ENCODE peak calls at places on chromosomes 12 and 14, in four cellular contexts. H is A673, T is cardiac muscle cell, O is Caco-2. E is an unnamed sample.

GRCh38 chr12:22518067-22518719 is 26.1 kb downstream of the C2CD5 start:
- DNase-seq in H (no peak), O (no peak), T (no peak), E (no peak)

GRCh38 chr12:18706798-18707197 is 31.0 kb downstream of the PLCZ1 start:
- DNase-seq in T (no peak), H (no peak), O (no peak), E (no peak)

GRCh38 chr12:95874452-95874851 is 15.7 kb downstream of the SNRPF start:
- DNase-seq in H (no peak), T (no peak), O (no peak), E (no peak)

GRCh38 chr14:82045339-82045738 is 511.7 kb upstream of the SEL1L start:
- DNase-seq in O (no peak), H (no peak), T (no peak), E (no peak)

GRCh38 chr12:45726594-45727300 is 2.8 kb upstream of the ARID2 start:
- DNase-seq in T (peak; percentile 58), O (peak; percentile 67), H (peak; percentile 51), E (no peak)

GRCh38 chr12:26018926-26019325 is 60.4 kb downstream of the RASSF8 start:
- DNase-seq in O (no peak), T (no peak), H (no peak), E (no peak)

GRCh38 chr14:98754343-98755025 is 517.5 kb downstream of the BCL11B start:
- DNase-seq in O (no peak), T (no peak), H (peak; percentile 3), E (no peak)

GRCh38 chr12:25644964-25645363 is 91.9 kb upstream of the LMNTD1 start:
- DNase-seq in O (no peak), T (no peak), H (no peak), E (no peak)

GRCh38 chr14:35342160-35343010 is 50.2 kb downstream of the PSMA6 start:
- DNase-seq in H (no peak), T (peak; percentile 27), O (no peak), E (no peak)

GRCh38 chr12:107461222-107461980 is 224.2 kb upstream of the PWP1 start:
- DNase-seq in O (no peak), T (no peak), H (peak; percentile 52), E (no peak)

GRCh38 chr12:62481843-62482540 is 15.4 kb downstream of the MON2 start:
- DNase-seq in O (no peak), H (no peak), T (no peak), E (no peak)

DNA sequence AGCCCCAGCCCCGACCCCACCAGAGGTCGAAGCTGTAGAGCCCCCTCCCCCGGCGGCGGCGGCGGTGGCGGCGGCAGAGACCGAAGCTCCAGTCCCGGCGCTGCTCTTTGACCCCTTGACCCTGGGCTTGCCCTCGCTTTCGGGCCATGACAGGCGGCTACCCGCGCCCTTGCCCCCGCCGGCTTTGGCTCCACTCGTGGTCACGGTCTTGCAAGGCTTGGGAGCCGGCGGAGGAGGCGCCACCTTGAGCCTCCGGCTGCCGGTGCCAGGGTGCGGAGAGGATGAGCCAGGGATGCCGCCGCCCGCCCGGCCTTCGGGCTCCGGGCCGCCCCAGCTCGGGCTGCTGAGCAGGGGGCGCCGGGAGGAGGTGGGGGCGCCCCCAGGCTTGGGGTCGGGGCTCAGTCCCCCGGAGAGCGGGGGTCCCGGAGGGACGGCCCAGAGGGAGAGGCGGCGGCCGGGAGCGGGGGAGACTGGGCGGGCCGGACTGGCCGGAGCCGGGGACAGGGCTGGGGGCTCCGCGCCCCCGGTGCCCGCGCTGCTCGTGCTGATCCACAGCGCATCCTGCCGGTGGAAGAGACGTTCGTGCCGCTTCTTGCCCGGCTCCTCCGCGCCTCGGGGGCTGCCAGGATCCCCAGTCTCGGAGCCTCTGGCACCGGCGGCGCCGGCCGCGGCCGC is 938 bp downstream of the AGAP2 start:
- DNase-seq in O (peak; percentile 33), T (peak; percentile 43), H (peak; percentile 60), E (no peak)
- H3K4me3 ChIP-seq in O (peak overlapping the region; percentile 33), T (peak overlapping the region; percentile 24), H (peak overlapping the region; percentile 62), E (peak overlapping the region; percentile 40)

GRCh38 chr14:102827716-102828115 is 50.5 kb downstream of the TRAF3 start:
- DNase-seq in O (no peak), T (no peak), H (no peak), E (no peak)
- H3K4me1 ChIP-seq in O (no peaks in the 10 kb centered on the region), T (peaks cover 21% of the 10 kb centered on the region), H (peaks cover 6% of the 10 kb centered on the region), E (peaks cover 6% of the 10 kb centered on the region)

GRCh38 chr12:106098691-106099200 is 40.0 kb downstream of the NUAK1 start:
- DNase-seq in H (peak; percentile 42), O (peak; percentile 34), T (no peak), E (no peak)

GRCh38 chr12:106096376-106096775 is 42.4 kb downstream of the NUAK1 start:
- DNase-seq in O (no peak), T (no peak), H (no peak), E (no peak)

GRCh38 chr12:106094304-106094703 is 44.5 kb downstream of the NUAK1 start:
- DNase-seq in O (no peak), T (no peak), H (no peak), E (no peak)

GRCh38 chr12:106093246-106093645 is 45.5 kb downstream of the NUAK1 start:
- DNase-seq in T (no peak), O (no peak), H (no peak), E (no peak)

DNA sequence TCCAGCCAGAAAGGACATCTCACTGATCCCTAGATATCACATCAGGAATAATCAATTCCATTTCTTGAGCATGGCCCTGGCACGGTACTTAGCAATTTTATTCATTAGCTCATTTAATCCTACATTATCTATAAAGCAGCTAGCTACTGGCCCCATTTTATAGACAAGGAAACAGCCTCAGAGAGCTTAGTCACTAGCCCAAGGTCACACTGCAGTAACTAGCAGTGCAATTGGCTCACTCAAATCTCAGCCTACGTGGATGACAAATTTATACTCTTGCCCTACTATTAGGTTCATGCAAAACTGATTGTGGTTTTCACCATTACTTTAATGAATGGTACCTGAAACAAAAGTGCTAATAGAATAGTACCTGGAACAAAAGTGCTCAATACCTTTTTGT is 41.7 kb downstream of the NUAK1 start:
- DNase-seq in T (no peak), O (no peak), H (no peak), E (no peak)
- H3K4me3 ChIP-seq in T (no peak overlapping the region), O (no peak overlapping the region), H (no peak overlapping the region), E (no peak overlapping the region)

DNA sequence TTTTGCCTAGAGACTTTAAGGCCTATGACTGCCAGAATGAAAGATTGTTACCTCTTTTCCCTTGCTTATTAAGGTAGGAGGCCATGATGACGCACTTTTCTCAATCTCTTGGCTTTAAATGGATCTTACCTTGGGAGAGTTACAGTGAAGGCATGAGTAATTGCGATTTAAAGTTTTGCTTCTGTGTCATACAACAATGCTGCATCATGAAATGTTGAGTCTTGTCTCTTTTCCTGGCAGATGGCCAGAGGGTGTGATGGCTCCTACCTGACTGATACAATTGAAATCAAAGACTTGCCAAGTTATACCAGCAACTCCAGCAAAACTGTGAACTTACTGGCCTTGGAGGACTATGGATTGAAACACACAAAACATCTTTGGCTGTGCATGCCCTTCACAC is 17.2 kb upstream of the LRRK2 start:
- DNase-seq in T (no peak), O (no peak), H (no peak), E (no peak)
- H3K4me1 ChIP-seq in T (no peaks in the 10 kb centered on the region), O (no peaks in the 10 kb centered on the region), H (no peaks in the 10 kb centered on the region), E (no peaks in the 10 kb centered on the region)

DNA sequence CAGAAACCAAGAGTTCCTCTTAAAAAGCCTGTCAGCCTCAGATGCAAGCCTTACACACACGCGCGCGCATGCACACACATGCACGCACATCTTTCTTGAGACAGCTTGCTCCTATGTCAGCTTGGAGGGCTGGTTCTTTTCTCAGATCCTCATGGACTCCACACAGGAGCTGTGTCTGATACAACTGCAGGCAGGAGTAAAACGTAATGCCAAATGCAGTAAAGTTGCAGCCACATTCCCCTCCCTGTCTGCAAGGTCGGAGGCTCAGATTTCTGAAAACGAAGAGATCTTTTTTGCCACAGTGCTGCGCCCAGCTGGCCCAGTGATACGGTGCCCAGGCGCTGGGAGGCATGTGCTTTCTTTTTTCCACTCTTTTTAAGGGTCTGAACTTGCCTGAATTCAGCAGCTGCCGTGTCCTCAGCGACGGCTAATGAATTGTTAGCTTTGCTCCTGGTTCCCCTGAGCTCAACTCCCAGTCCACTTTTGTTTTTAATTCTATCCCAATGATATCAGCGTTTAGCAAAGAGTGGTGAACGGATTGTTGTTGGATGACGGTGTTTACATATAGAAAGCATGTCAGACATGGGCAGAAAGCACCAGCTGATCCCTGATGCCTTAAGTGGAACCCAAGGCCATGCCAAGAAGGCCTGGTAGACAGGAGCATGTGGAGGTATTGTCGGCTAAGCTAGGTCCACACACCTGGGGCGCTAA is 72.9 kb upstream of the FOXN3 start:
- DNase-seq in T (no peak), H (no peak), O (no peak), E (no peak)
- H3K4me3 ChIP-seq in T (no peak overlapping the region), H (no peak overlapping the region), O (no peak overlapping the region), E (no peak overlapping the region)

DNA sequence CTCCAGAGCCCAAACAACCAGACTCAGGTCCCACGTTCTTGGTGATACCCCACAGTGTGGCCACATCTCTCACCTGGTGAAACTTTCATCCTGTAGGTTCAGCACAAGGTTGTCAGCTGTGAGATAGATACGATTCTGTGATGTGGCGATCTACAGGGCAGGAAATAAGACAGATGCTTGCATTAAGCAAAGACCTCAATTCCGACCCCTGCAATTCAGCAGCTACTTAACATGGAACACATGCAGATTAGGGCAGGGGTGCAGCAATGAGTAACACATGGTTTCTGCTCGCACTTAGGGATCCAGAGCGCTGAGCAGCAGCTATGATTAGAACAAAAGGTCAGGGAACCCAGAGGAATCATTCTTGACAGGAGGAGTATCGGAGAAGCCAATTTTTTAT is 4.1 kb downstream of the PHB2 start:
- DNase-seq in O (no peak), T (no peak), H (no peak), E (no peak)
- H3K4me1 ChIP-seq in O (peaks cover 33% of the 10 kb centered on the region), T (peaks cover 20% of the 10 kb centered on the region), H (peaks cover 52% of the 10 kb centered on the region), E (peaks cover 4% of the 10 kb centered on the region)

GRCh38 chr14:75247286-75247922 is 31.2 kb upstream of the FOS start:
- DNase-seq in H (peak; percentile 51), T (no peak), O (no peak), E (no peak)

GRCh38 chr14:75244121-75244520 is 34.5 kb upstream of the FOS start:
- DNase-seq in H (no peak), T (no peak), O (no peak), E (no peak)

GRCh38 chr14:75247939-75248338 is 30.7 kb upstream of the FOS start:
- DNase-seq in O (no peak), T (no peak), H (no peak), E (no peak)

GRCh38 chr14:75249251-75249957 is 29.2 kb upstream of the FOS start:
- DNase-seq in H (no peak), O (no peak), T (peak; percentile 32), E (no peak)

GRCh38 chr14:75246546-75247285 is 31.9 kb upstream of the FOS start:
- DNase-seq in O (peak; percentile 27), T (no peak), H (no peak), E (no peak)
- H3K4me3 ChIP-seq in O (no peak overlapping the region), T (no peak overlapping the region), H (no peak overlapping the region), E (no peak overlapping the region)

GRCh38 chr12:6554990-6555691 is 701 bp downstream of the IFFO1 start:
- DNase-seq in T (no peak), O (no peak), H (no peak), E (no peak)
- H3K4me1 ChIP-seq in T (peaks cover 34% of the 10 kb centered on the region), O (peaks cover 7% of the 10 kb centered on the region), H (peaks cover 41% of the 10 kb centered on the region), E (no peaks in the 10 kb centered on the region)

GRCh38 chr14:32203928-32204357 is 874 bp upstream of the RNU6-8 start:
- DNase-seq in H (peak; percentile 45), O (no peak), T (no peak), E (no peak)
- H3K4me3 ChIP-seq in H (peak overlapping the region; percentile 73), O (peak overlapping the region; percentile 76), T (peak overlapping the region; percentile 58), E (peak overlapping the region; percentile 88)

E was measured in iPS DF 6.9.